ENCODE peak calls at places on chromosome 2, in four cellular contexts. One of them, this sample, is unnamed.

GRCh38 chr2:121202541-121203310 is 82.3 kb downstream of the TFCP2L1 start:
- DNase-seq in endodermal cell: no peak
- DNase-seq in fibroblast of villous mesenchyme: no peak
- DNase-seq in T-helper 9 cell: no peak
- DNase-seq in this sample: no peak

GRCh38 chr2:133568598-133568997 is 335 bp upstream of the NCKAP5 start:
- DNase-seq in T-helper 9 cell: no peak
- DNase-seq in fibroblast of villous mesenchyme: no peak
- DNase-seq in endodermal cell: no peak
- DNase-seq in this sample: no peak

GRCh38 chr2:41836944-41837343 is 210.9 kb upstream of the PKDCC start:
- DNase-seq in T-helper 9 cell: peak; percentile 19
- DNase-seq in endodermal cell: peak; percentile 89
- DNase-seq in fibroblast of villous mesenchyme: peak; percentile 68
- DNase-seq in this sample: peak; percentile 21

GRCh38 chr2:223523541-223523940 is 78.6 kb downstream of the SCG2 start:
- DNase-seq in fibroblast of villous mesenchyme: peak; percentile 30
- DNase-seq in T-helper 9 cell: no peak
- DNase-seq in endodermal cell: no peak
- DNase-seq in this sample: no peak

GRCh38 chr2:233137040-233137439 is 76.9 kb downstream of the INPP5D start:
- DNase-seq in T-helper 9 cell: no peak
- DNase-seq in fibroblast of villous mesenchyme: no peak
- DNase-seq in endodermal cell: no peak
- DNase-seq in this sample: no peak

GRCh38 chr2:74935883-74936483 is 22.5 kb upstream of the POLE4 start:
- DNase-seq in endodermal cell: no peak
- DNase-seq in fibroblast of villous mesenchyme: no peak
- DNase-seq in T-helper 9 cell: no peak
- DNase-seq in this sample: no peak

GRCh38 chr2:109382236-109382930 is 231.4 kb downstream of the SEPTIN10 start:
- DNase-seq in endodermal cell: peak; percentile 47
- DNase-seq in fibroblast of villous mesenchyme: no peak
- DNase-seq in T-helper 9 cell: no peak
- DNase-seq in this sample: no peak

GRCh38 chr2:43000242-43001054 is 208.1 kb upstream of the HAAO start:
- DNase-seq in endodermal cell: peak; percentile 31
- DNase-seq in T-helper 9 cell: no peak
- DNase-seq in fibroblast of villous mesenchyme: no peak
- DNase-seq in this sample: no peak

GRCh38 chr2:174465327-174465726 is 21.5 kb downstream of the GPR155 start:
- DNase-seq in endodermal cell: peak; percentile 75
- DNase-seq in T-helper 9 cell: no peak
- DNase-seq in fibroblast of villous mesenchyme: peak; percentile 24
- DNase-seq in this sample: no peak

GRCh38 chr2:201233192-201234166 is 26.9 kb upstream of the CASP8 start:
- DNase-seq in T-helper 9 cell: peak; percentile 78
- DNase-seq in fibroblast of villous mesenchyme: peak; percentile 81
- DNase-seq in endodermal cell: peak; percentile 88
- DNase-seq in this sample: peak; percentile 76

GRCh38 chr2:108588070-108588668 is 53.9 kb downstream of the LIMS1 start:
- DNase-seq in T-helper 9 cell: no peak
- DNase-seq in endodermal cell: no peak
- DNase-seq in fibroblast of villous mesenchyme: peak; percentile 58
- DNase-seq in this sample: no peak

GRCh38 chr2:179129574-179130238 is 79.8 kb upstream of the CCDC141 start:
- DNase-seq in endodermal cell: no peak
- DNase-seq in fibroblast of villous mesenchyme: peak; percentile 14
- DNase-seq in T-helper 9 cell: no peak
- DNase-seq in this sample: no peak

GRCh38 chr2:105455488-105455991 is 56.7 kb upstream of the FHL2 start:
- DNase-seq in endodermal cell: no peak
- DNase-seq in T-helper 9 cell: no peak
- DNase-seq in fibroblast of villous mesenchyme: peak; percentile 98
- DNase-seq in this sample: no peak

GRCh38 chr2:97995026-97995733 is 568 bp downstream of the TMEM131 start:
- DNase-seq in T-helper 9 cell: peak; percentile 26
- DNase-seq in fibroblast of villous mesenchyme: peak; percentile 40
- DNase-seq in endodermal cell: no peak
- DNase-seq in this sample: peak; percentile 13